ENCODE peak calls at places on chromosome 19, in seven cellular contexts. One of them, this sample, is unnamed.

GRCh38 chr19:40521276-40521675 is 54.5 kb downstream of the SPTBN4 start:
- DNase-seq in central memory CD8-positive, alpha-beta T cell: no peak
- DNase-seq in NCI-H1436: no peak
- DNase-seq in KBM-7: peak
- DNase-seq in activated CD4-positive, alpha-beta T cell treated with anti-CD3 and anti-CD28 coated beads, Interleukin-2, amount 50 U/mL, for 24 hours: no peak
- DNase-seq in fibroblast of lung: peak
- DNase-seq in nucleus accumbens: no peak
- DNase-seq in this sample: peak

GRCh38 chr19:39850892-39851291 is 4.7 kb upstream of the FBL start:
- DNase-seq in fibroblast of lung: no peak
- DNase-seq in KBM-7: no peak
- DNase-seq in activated CD4-positive, alpha-beta T cell treated with anti-CD3 and anti-CD28 coated beads, Interleukin-2, amount 50 U/mL, for 24 hours: no peak
- DNase-seq in central memory CD8-positive, alpha-beta T cell: no peak
- DNase-seq in NCI-H1436: no peak
- DNase-seq in nucleus accumbens: no peak
- DNase-seq in this sample: no peak

GRCh38 chr19:31146546-31147183 is 202.6 kb downstream of the TSHZ3 start:
- DNase-seq in NCI-H1436: no peak
- DNase-seq in central memory CD8-positive, alpha-beta T cell: no peak
- DNase-seq in fibroblast of lung: no peak
- DNase-seq in nucleus accumbens: no peak
- DNase-seq in activated CD4-positive, alpha-beta T cell treated with anti-CD3 and anti-CD28 coated beads, Interleukin-2, amount 50 U/mL, for 24 hours: no peak
- DNase-seq in KBM-7: no peak
- DNase-seq in this sample: no peak

GRCh38 chr19:18029617-18030338 is 21.8 kb downstream of the ARRDC2 start:
- DNase-seq in fibroblast of lung: no peak
- DNase-seq in NCI-H1436: no peak
- DNase-seq in nucleus accumbens: peak
- DNase-seq in central memory CD8-positive, alpha-beta T cell: no peak
- DNase-seq in KBM-7: no peak
- DNase-seq in activated CD4-positive, alpha-beta T cell treated with anti-CD3 and anti-CD28 coated beads, Interleukin-2, amount 50 U/mL, for 24 hours: no peak
- DNase-seq in this sample: peak

GRCh38 chr19:18781047-18781600 is 10.0 kb downstream of the COMP start:
- DNase-seq in nucleus accumbens: no peak
- DNase-seq in fibroblast of lung: no peak
- DNase-seq in central memory CD8-positive, alpha-beta T cell: no peak
- DNase-seq in KBM-7: no peak
- DNase-seq in activated CD4-positive, alpha-beta T cell treated with anti-CD3 and anti-CD28 coated beads, Interleukin-2, amount 50 U/mL, for 24 hours: no peak
- DNase-seq in NCI-H1436: no peak
- DNase-seq in this sample: no peak

GRCh38 chr19:47494211-47494547 is 10.2 kb upstream of the KPTN start:
- DNase-seq in activated CD4-positive, alpha-beta T cell treated with anti-CD3 and anti-CD28 coated beads, Interleukin-2, amount 50 U/mL, for 24 hours: no peak
- DNase-seq in NCI-H1436: no peak
- DNase-seq in fibroblast of lung: no peak
- DNase-seq in nucleus accumbens: no peak
- DNase-seq in central memory CD8-positive, alpha-beta T cell: no peak
- DNase-seq in KBM-7: no peak
- DNase-seq in this sample: no peak

GRCh38 chr19:1409204-1410005 is 2.0 kb downstream of the DAZAP1 start:
- DNase-seq in fibroblast of lung: no peak
- DNase-seq in NCI-H1436: no peak
- DNase-seq in central memory CD8-positive, alpha-beta T cell: no peak
- DNase-seq in nucleus accumbens: no peak
- DNase-seq in activated CD4-positive, alpha-beta T cell treated with anti-CD3 and anti-CD28 coated beads, Interleukin-2, amount 50 U/mL, for 24 hours: no peak
- DNase-seq in KBM-7: no peak
- DNase-seq in this sample: no peak

GRCh38 chr19:16525751-16526481 is 16.3 kb downstream of the CHERP start:
- DNase-seq in NCI-H1436: no peak
- DNase-seq in central memory CD8-positive, alpha-beta T cell: no peak
- DNase-seq in activated CD4-positive, alpha-beta T cell treated with anti-CD3 and anti-CD28 coated beads, Interleukin-2, amount 50 U/mL, for 24 hours: no peak
- DNase-seq in fibroblast of lung: no peak
- DNase-seq in nucleus accumbens: no peak
- DNase-seq in KBM-7: no peak
- DNase-seq in this sample: no peak

GRCh38 chr19:28023064-28023463 is 1189.9 kb downstream of the UQCRFS1 start:
- DNase-seq in fibroblast of lung: no peak
- DNase-seq in activated CD4-positive, alpha-beta T cell treated with anti-CD3 and anti-CD28 coated beads, Interleukin-2, amount 50 U/mL, for 24 hours: no peak
- DNase-seq in nucleus accumbens: no peak
- DNase-seq in KBM-7: no peak
- DNase-seq in NCI-H1436: no peak
- DNase-seq in central memory CD8-positive, alpha-beta T cell: no peak
- DNase-seq in this sample: no peak

GRCh38 chr19:7734220-7735203 is 2.6 kb upstream of the CLEC4G start:
- DNase-seq in central memory CD8-positive, alpha-beta T cell: no peak
- DNase-seq in fibroblast of lung: peak
- DNase-seq in KBM-7: peak
- DNase-seq in NCI-H1436: no peak
- DNase-seq in nucleus accumbens: no peak
- DNase-seq in activated CD4-positive, alpha-beta T cell treated with anti-CD3 and anti-CD28 coated beads, Interleukin-2, amount 50 U/mL, for 24 hours: no peak
- DNase-seq in this sample: no peak

GRCh38 chr19:51318687-51319675 is 7.5 kb downstream of the IGLON5 start:
- DNase-seq in nucleus accumbens: no peak
- DNase-seq in KBM-7: no peak
- DNase-seq in central memory CD8-positive, alpha-beta T cell: no peak
- DNase-seq in NCI-H1436: no peak
- DNase-seq in fibroblast of lung: no peak
- DNase-seq in activated CD4-positive, alpha-beta T cell treated with anti-CD3 and anti-CD28 coated beads, Interleukin-2, amount 50 U/mL, for 24 hours: no peak
- DNase-seq in this sample: no peak

GRCh38 chr19:38233740-38234251 is 9.8 kb upstream of the DPF1 start:
- DNase-seq in KBM-7: peak
- DNase-seq in nucleus accumbens: peak
- DNase-seq in NCI-H1436: peak
- DNase-seq in activated CD4-positive, alpha-beta T cell treated with anti-CD3 and anti-CD28 coated beads, Interleukin-2, amount 50 U/mL, for 24 hours: peak
- DNase-seq in fibroblast of lung: peak
- DNase-seq in central memory CD8-positive, alpha-beta T cell: peak
- DNase-seq in this sample: peak

GRCh38 chr19:20078696-20079095 is 896 bp downstream of the ZNF90 start:
- DNase-seq in fibroblast of lung: peak
- DNase-seq in NCI-H1436: no peak
- DNase-seq in KBM-7: no peak
- DNase-seq in nucleus accumbens: no peak
- DNase-seq in central memory CD8-positive, alpha-beta T cell: no peak
- DNase-seq in activated CD4-positive, alpha-beta T cell treated with anti-CD3 and anti-CD28 coated beads, Interleukin-2, amount 50 U/mL, for 24 hours: no peak
- DNase-seq in this sample: peak

GRCh38 chr19:30307191-30307974 is 64.8 kb upstream of the ZNF536 start:
- DNase-seq in fibroblast of lung: no peak
- DNase-seq in central memory CD8-positive, alpha-beta T cell: no peak
- DNase-seq in nucleus accumbens: no peak
- DNase-seq in NCI-H1436: no peak
- DNase-seq in KBM-7: no peak
- DNase-seq in activated CD4-positive, alpha-beta T cell treated with anti-CD3 and anti-CD28 coated beads, Interleukin-2, amount 50 U/mL, for 24 hours: no peak
- DNase-seq in this sample: no peak

GRCh38 chr19:44608391-44608821 is 5.0 kb upstream of the IGSF23 start:
- DNase-seq in NCI-H1436: peak
- DNase-seq in KBM-7: no peak
- DNase-seq in fibroblast of lung: peak
- DNase-seq in central memory CD8-positive, alpha-beta T cell: no peak
- DNase-seq in activated CD4-positive, alpha-beta T cell treated with anti-CD3 and anti-CD28 coated beads, Interleukin-2, amount 50 U/mL, for 24 hours: no peak
- DNase-seq in nucleus accumbens: no peak
- DNase-seq in this sample: peak

GRCh38 chr19:952049-952679 is 26.3 kb downstream of the ARID3A start:
- DNase-seq in fibroblast of lung: no peak
- DNase-seq in central memory CD8-positive, alpha-beta T cell: no peak
- DNase-seq in nucleus accumbens: no peak
- DNase-seq in NCI-H1436: no peak
- DNase-seq in activated CD4-positive, alpha-beta T cell treated with anti-CD3 and anti-CD28 coated beads, Interleukin-2, amount 50 U/mL, for 24 hours: no peak
- DNase-seq in KBM-7: no peak
- DNase-seq in this sample: no peak

GRCh38 chr19:18520848-18521691 is 800 bp downstream of the ELL start:
- DNase-seq in activated CD4-positive, alpha-beta T cell treated with anti-CD3 and anti-CD28 coated beads, Interleukin-2, amount 50 U/mL, for 24 hours: no peak
- DNase-seq in KBM-7: no peak
- DNase-seq in nucleus accumbens: no peak
- DNase-seq in fibroblast of lung: no peak
- DNase-seq in NCI-H1436: no peak
- DNase-seq in central memory CD8-positive, alpha-beta T cell: peak
- DNase-seq in this sample: no peak

GRCh38 chr19:8036438-8037099 is 16.0 kb upstream of the CCL25 start:
- DNase-seq in activated CD4-positive, alpha-beta T cell treated with anti-CD3 and anti-CD28 coated beads, Interleukin-2, amount 50 U/mL, for 24 hours: no peak
- DNase-seq in central memory CD8-positive, alpha-beta T cell: no peak
- DNase-seq in KBM-7: no peak
- DNase-seq in nucleus accumbens: no peak
- DNase-seq in fibroblast of lung: no peak
- DNase-seq in NCI-H1436: no peak
- DNase-seq in this sample: no peak

GRCh38 chr19:54570316-54570715 is 3.3 kb upstream of the LILRA2 start:
- DNase-seq in fibroblast of lung: no peak
- DNase-seq in KBM-7: no peak
- DNase-seq in nucleus accumbens: no peak
- DNase-seq in central memory CD8-positive, alpha-beta T cell: no peak
- DNase-seq in activated CD4-positive, alpha-beta T cell treated with anti-CD3 and anti-CD28 coated beads, Interleukin-2, amount 50 U/mL, for 24 hours: no peak
- DNase-seq in NCI-H1436: no peak
- DNase-seq in this sample: no peak

GRCh38 chr19:56252699-56253422 is 19.7 kb upstream of the EDDM13 start:
- DNase-seq in central memory CD8-positive, alpha-beta T cell: peak
- DNase-seq in activated CD4-positive, alpha-beta T cell treated with anti-CD3 and anti-CD28 coated beads, Interleukin-2, amount 50 U/mL, for 24 hours: peak
- DNase-seq in fibroblast of lung: peak
- DNase-seq in nucleus accumbens: peak
- DNase-seq in NCI-H1436: peak
- DNase-seq in KBM-7: peak
- DNase-seq in this sample: peak

GRCh38 chr19:28426902-28427232 is 786.1 kb downstream of the UQCRFS1 start:
- DNase-seq in activated CD4-positive, alpha-beta T cell treated with anti-CD3 and anti-CD28 coated beads, Interleukin-2, amount 50 U/mL, for 24 hours: no peak
- DNase-seq in fibroblast of lung: peak
- DNase-seq in KBM-7: no peak
- DNase-seq in nucleus accumbens: no peak
- DNase-seq in NCI-H1436: no peak
- DNase-seq in central memory CD8-positive, alpha-beta T cell: no peak
- DNase-seq in this sample: no peak

GRCh38 chr19:33132021-33132420 is at the start of gene WDR88:
- DNase-seq in fibroblast of lung: no peak
- DNase-seq in NCI-H1436: no peak
- DNase-seq in KBM-7: no peak
- DNase-seq in central memory CD8-positive, alpha-beta T cell: no peak
- DNase-seq in activated CD4-positive, alpha-beta T cell treated with anti-CD3 and anti-CD28 coated beads, Interleukin-2, amount 50 U/mL, for 24 hours: no peak
- DNase-seq in nucleus accumbens: no peak
- DNase-seq in this sample: no peak

GRCh38 chr19:39754544-39754943 is 16.7 kb upstream of the CLC start:
- DNase-seq in fibroblast of lung: no peak
- DNase-seq in KBM-7: no peak
- DNase-seq in activated CD4-positive, alpha-beta T cell treated with anti-CD3 and anti-CD28 coated beads, Interleukin-2, amount 50 U/mL, for 24 hours: no peak
- DNase-seq in nucleus accumbens: no peak
- DNase-seq in NCI-H1436: no peak
- DNase-seq in central memory CD8-positive, alpha-beta T cell: no peak
- DNase-seq in this sample: no peak